ENCODE peak calls at places on chromosomes 13 and 19, in nine cellular contexts. B is T-helper 1 cell; Q is kidney epithelial cell; J is A172; V is bronchial epithelial cell; P is H9; I is dermis microvascular lymphatic vessel endothelial cell; E is stimulated activated CD4-positive, alpha-beta T cell treated with anti-CD3 and anti-CD28 coated beads, Interleukin-2, amount 100 ng/mL, for 48 hours; R is germinal center. M is an unnamed sample.

GRCh38 chr13:84192125-84192524 is 309.9 kb upstream of the SLITRK1 start:
- DNase-seq in B (no peak), Q (peak), J (peak), V (peak), P (no peak), I (no peak), E (no peak), R (no peak), M (no peak)

GRCh38 chr13:39825886-39826285 is 170.4 kb downstream of the COG6 start:
- DNase-seq in B (no peak), Q (no peak), J (no peak), V (no peak), P (no peak), I (no peak), E (no peak), R (no peak), M (no peak)

GRCh38 chr13:102569488-102569887 is 27.3 kb upstream of the TPP2 start:
- DNase-seq in B (no peak), Q (no peak), J (no peak), V (no peak), P (no peak), I (no peak), E (no peak), R (no peak), M (no peak)

GRCh38 chr13:32829676-32830091 is 186.5 kb upstream of the KL start:
- DNase-seq in B (no peak), Q (peak), J (peak), V (peak), P (peak), I (no peak), E (no peak), R (no peak), M (peak)

GRCh38 chr13:37175996-37176395 is 70.5 kb upstream of the CSNK1A1L start:
- DNase-seq in B (no peak), Q (no peak), J (no peak), V (peak), P (no peak), I (peak), E (no peak), R (no peak), M (no peak)

GRCh38 chr19:8158411-8159074 is 9.2 kb upstream of the FBN3 start:
- DNase-seq in B (no peak), Q (peak), J (peak), V (peak), P (peak), I (peak), E (peak), R (peak), M (no peak)

GRCh38 chr19:46020819-46021125 is 2.1 kb downstream of the PGLYRP1 start:
- DNase-seq in B (no peak), Q (no peak), J (no peak), V (no peak), P (no peak), I (no peak), E (no peak), R (no peak), M (no peak)

GRCh38 chr13:40271931-40272775 is 394.3 kb downstream of the FOXO1 start:
- DNase-seq in B (no peak), Q (no peak), J (peak), V (peak), P (no peak), I (peak), E (peak), R (no peak), M (no peak)

GRCh38 chr13:110820311-110820710 is 94.6 kb downstream of the ANKRD10 start:
- DNase-seq in B (no peak), Q (no peak), J (no peak), V (no peak), P (no peak), I (no peak), E (no peak), R (no peak), M (no peak)

GRCh38 chr19:12777217-12778019 is 2.1 kb upstream of the HOOK2 start:
- DNase-seq in B (peak), Q (no peak), J (peak), V (no peak), P (peak), I (peak), E (peak), R (peak), M (no peak)

M was measured in esophagus muscularis mucosa.